ENCODE peak calls at places on chromosome 7, in seven cellular contexts. R is HepG2, J is SK-N-SH, O is GM12878, H is HCT116, Y is GM23338, V is Panc1. D is an unnamed sample.

GRCh38 chr7:111741811-111742240 is 179.5 kb upstream of the IMMP2L start:
- DNase-seq in H (peak), J (peak), R (peak), Y (peak), V (no peak), O (peak), D (no peak)

GRCh38 chr7:94289071-94289470 is 105.6 kb upstream of the COL1A2 start:
- DNase-seq in R (peak), Y (peak), V (peak), J (peak), H (peak), O (no peak), D (no peak)

GRCh38 chr7:116686812-116687419 is 14.9 kb downstream of the MET start:
- DNase-seq in H (no peak), J (no peak), O (no peak), R (peak), V (no peak), Y (no peak), D (no peak)

GRCh38 chr7:42745357-42746022 is 166.4 kb downstream of the C7orf25 start:
- DNase-seq in Y (peak), H (peak), O (no peak), R (peak), V (peak), J (peak), D (no peak)

GRCh38 chr7:151539055-151539714 is 19.5 kb upstream of the RHEB start:
- DNase-seq in V (no peak), R (no peak), Y (peak), H (no peak), J (peak), O (no peak), D (no peak)

GRCh38 chr7:127940365-127941160 is 90.7 kb downstream of the LRRC4 start:
- DNase-seq in O (no peak), J (no peak), Y (no peak), H (no peak), R (no peak), V (no peak), D (no peak)

GRCh38 chr7:132548489-132549078 is 27.7 kb downstream of the PLXNA4 start:
- DNase-seq in R (no peak), Y (no peak), V (no peak), O (no peak), J (no peak), H (no peak), D (no peak)

GRCh38 chr7:48158404-48158803 is 12.9 kb upstream of the ABCA13 start:
- DNase-seq in R (no peak), Y (no peak), H (no peak), J (no peak), V (no peak), O (no peak), D (no peak)

GRCh38 chr7:1952169-1952760 is 280.5 kb downstream of the MAD1L1 start:
- DNase-seq in J (no peak), H (no peak), R (no peak), V (no peak), O (no peak), Y (no peak), D (no peak)

GRCh38 chr7:4468320-4469102 is 213.6 kb upstream of the FOXK1 start:
- DNase-seq in Y (no peak), H (no peak), J (no peak), V (no peak), O (no peak), R (no peak), D (no peak)

GRCh38 chr7:64562246-64562620 is 638 bp downstream of the ZNF680 start:
- DNase-seq in J (no peak), R (no peak), O (no peak), Y (no peak), V (no peak), H (no peak), D (no peak)

GRCh38 chr7:96723622-96724021 is 14.0 kb upstream of the SEM1 start:
- DNase-seq in V (no peak), R (no peak), Y (peak), O (no peak), H (no peak), J (no peak), D (no peak)

GRCh38 chr7:47254081-47255006 is 327.6 kb downstream of the TNS3 start:
- DNase-seq in V (no peak), R (peak), O (no peak), H (no peak), J (peak), Y (peak), D (peak)

GRCh38 chr7:36400023-36400422 is 10.4 kb downstream of the ANLN start:
- DNase-seq in O (no peak), R (no peak), Y (no peak), J (no peak), V (no peak), H (no peak), D (no peak)

GRCh38 chr7:1413936-1414639 is 45.2 kb downstream of the MICALL2 start:
- DNase-seq in O (no peak), R (no peak), J (no peak), Y (no peak), V (no peak), H (no peak), D (no peak)

GRCh38 chr7:127810691-127811660 is 159.0 kb downstream of the SND1 start:
- DNase-seq in O (no peak), J (no peak), Y (no peak), H (no peak), R (no peak), V (no peak), D (no peak)

GRCh38 chr7:29285451-29285807 is 90.9 kb downstream of the CHN2 start:
- DNase-seq in Y (no peak), H (peak), V (no peak), O (peak), J (no peak), R (peak), D (peak)

GRCh38 chr7:131327049-131327625 is 539 bp upstream of the MKLN1 start:
- DNase-seq in O (no peak), V (peak), H (peak), J (peak), Y (peak), R (peak), D (peak)

GRCh38 chr7:122072924-122073599 is 71.0 kb downstream of the AASS start:
- DNase-seq in Y (no peak), H (no peak), R (no peak), V (no peak), J (no peak), O (no peak), D (no peak)

GRCh38 chr7:148701414-148701813 is 2.7 kb downstream of the CUL1 start:
- DNase-seq in O (no peak), V (no peak), H (no peak), J (no peak), R (no peak), Y (peak), D (no peak)

GRCh38 chr7:130960208-130960988 is 226.4 kb upstream of the KLF14 start:
- DNase-seq in Y (no peak), R (no peak), O (peak), H (peak), V (peak), J (no peak), D (peak)

GRCh38 chr7:69837387-69838068 is 239.3 kb downstream of the AUTS2 start:
- DNase-seq in Y (peak), H (no peak), R (no peak), O (no peak), J (no peak), V (no peak), D (no peak)

GRCh38 chr7:96837583-96837982 is 127.9 kb upstream of the SEM1 start:
- DNase-seq in R (no peak), O (peak), Y (no peak), J (no peak), H (no peak), V (no peak), D (peak)

GRCh38 chr7:117810642-117811512 is 62.4 kb downstream of the CTTNBP2 start:
- DNase-seq in J (no peak), H (no peak), Y (peak), V (no peak), R (no peak), O (no peak), D (no peak)

GRCh38 chr7:7102906-7103305 is 79.4 kb upstream of the C1GALT1 start:
- DNase-seq in V (no peak), H (no peak), Y (no peak), J (no peak), R (no peak), O (no peak), D (no peak)

GRCh38 chr7:3942778-3943177 is 641.7 kb downstream of the SDK1 start:
- DNase-seq in J (no peak), Y (no peak), V (no peak), O (no peak), H (no peak), R (no peak), D (no peak)

GRCh38 chr7:35599061-35599460 is 95.9 kb downstream of the HERPUD2 start:
- DNase-seq in H (no peak), J (no peak), Y (no peak), O (no peak), R (no peak), V (no peak), D (no peak)

GRCh38 chr7:158428842-158429753 is 158.5 kb downstream of the PTPRN2 start:
- DNase-seq in H (no peak), R (no peak), O (no peak), V (no peak), Y (no peak), J (peak), D (no peak)

GRCh38 chr7:79604841-79605240 is 151.4 kb upstream of the MAGI2 start:
- DNase-seq in V (no peak), R (no peak), O (no peak), Y (no peak), H (no peak), J (no peak), D (no peak)

GRCh38 chr7:98722402-98722801 is 105.3 kb downstream of the NPTX2 start:
- DNase-seq in Y (no peak), R (no peak), O (no peak), H (no peak), J (no peak), V (no peak), D (no peak)

GRCh38 chr7:141452911-141453310 is 98.3 kb upstream of the AGK start:
- DNase-seq in J (no peak), R (no peak), O (no peak), Y (no peak), V (no peak), H (no peak), D (no peak)

GRCh38 chr7:88254721-88255120 is 34.9 kb upstream of the SRI start:
- DNase-seq in R (peak), Y (no peak), J (no peak), O (no peak), H (peak), V (no peak), D (no peak)

GRCh38 chr7:121084748-121085336 is 96.3 kb downstream of the CPED1 start:
- DNase-seq in J (peak), O (no peak), V (no peak), R (peak), H (no peak), Y (no peak), D (no peak)

GRCh38 chr7:99189222-99189621 is 18.7 kb downstream of the KPNA7 start:
- DNase-seq in Y (no peak), R (no peak), J (no peak), O (no peak), V (no peak), H (no peak), D (no peak)

GRCh38 chr7:130388671-130389070 is 8.4 kb downstream of the CPA1 start:
- DNase-seq in V (no peak), R (no peak), Y (no peak), J (no peak), O (no peak), H (no peak), D (no peak)

GRCh38 chr7:96284240-96284639 is 37.7 kb downstream of the SLC25A13 start:
- DNase-seq in Y (no peak), O (no peak), H (no peak), V (no peak), R (no peak), J (no peak), D (no peak)

GRCh38 chr7:12389089-12389700 is 14.5 kb downstream of the VWDE start:
- DNase-seq in H (peak), J (peak), R (peak), O (no peak), Y (peak), V (peak), D (peak)

GRCh38 chr7:68730871-68731403 is 867.3 kb upstream of the AUTS2 start:
- DNase-seq in Y (no peak), J (no peak), R (peak), O (no peak), H (no peak), V (no peak), D (no peak)

GRCh38 chr7:111390000-111390399 is 172.3 kb downstream of the IMMP2L start:
- DNase-seq in J (no peak), O (no peak), Y (peak), H (no peak), V (no peak), R (no peak), D (no peak)

GRCh38 chr7:134622303-134622995 is 24.2 kb upstream of the BPGM start:
- DNase-seq in J (no peak), H (no peak), V (no peak), R (no peak), Y (peak), O (no peak), D (no peak)

DNA sequence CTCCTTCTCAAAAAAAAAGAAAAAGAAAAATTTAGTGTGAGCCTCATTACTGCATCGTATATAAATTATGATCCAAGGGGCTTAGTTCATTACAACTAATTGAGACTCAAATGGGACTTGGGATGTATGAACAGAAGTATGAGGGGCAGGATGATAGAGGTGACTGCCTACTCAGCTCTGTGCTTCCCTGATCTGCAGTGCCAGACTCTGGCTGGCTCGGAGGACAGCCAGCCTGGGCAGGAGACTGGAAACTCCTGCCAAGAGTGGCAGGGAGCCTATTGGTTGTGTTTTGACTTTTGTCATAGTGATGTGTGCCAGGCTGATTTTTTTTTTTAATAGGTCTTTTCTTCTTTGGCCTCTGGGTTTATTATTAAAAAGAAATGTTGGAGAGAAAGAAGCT is 73.8 kb upstream of the GTF2IRD1 start:
- DNase-seq in O (no peak), Y (no peak), R (no peak), J (peak), H (no peak), V (no peak), D (no peak)
- TF ChIP-seq POLR2AphosphoS5 in O (no peak), Y (no peak), R (no peak), J (no peak), H (no peak), V (no peak), D (no peak)

GRCh38 chr7:102122026-102122425 is 164.6 kb upstream of the SH2B2 start:
- DNase-seq in J (no peak), H (no peak), V (no peak), O (peak), R (no peak), Y (no peak), D (peak)
- TF ChIP-seq REST in J (no peak), H (no peak), V (no peak), O (no peak), R (no peak), Y (no peak), D (no peak)

DNA sequence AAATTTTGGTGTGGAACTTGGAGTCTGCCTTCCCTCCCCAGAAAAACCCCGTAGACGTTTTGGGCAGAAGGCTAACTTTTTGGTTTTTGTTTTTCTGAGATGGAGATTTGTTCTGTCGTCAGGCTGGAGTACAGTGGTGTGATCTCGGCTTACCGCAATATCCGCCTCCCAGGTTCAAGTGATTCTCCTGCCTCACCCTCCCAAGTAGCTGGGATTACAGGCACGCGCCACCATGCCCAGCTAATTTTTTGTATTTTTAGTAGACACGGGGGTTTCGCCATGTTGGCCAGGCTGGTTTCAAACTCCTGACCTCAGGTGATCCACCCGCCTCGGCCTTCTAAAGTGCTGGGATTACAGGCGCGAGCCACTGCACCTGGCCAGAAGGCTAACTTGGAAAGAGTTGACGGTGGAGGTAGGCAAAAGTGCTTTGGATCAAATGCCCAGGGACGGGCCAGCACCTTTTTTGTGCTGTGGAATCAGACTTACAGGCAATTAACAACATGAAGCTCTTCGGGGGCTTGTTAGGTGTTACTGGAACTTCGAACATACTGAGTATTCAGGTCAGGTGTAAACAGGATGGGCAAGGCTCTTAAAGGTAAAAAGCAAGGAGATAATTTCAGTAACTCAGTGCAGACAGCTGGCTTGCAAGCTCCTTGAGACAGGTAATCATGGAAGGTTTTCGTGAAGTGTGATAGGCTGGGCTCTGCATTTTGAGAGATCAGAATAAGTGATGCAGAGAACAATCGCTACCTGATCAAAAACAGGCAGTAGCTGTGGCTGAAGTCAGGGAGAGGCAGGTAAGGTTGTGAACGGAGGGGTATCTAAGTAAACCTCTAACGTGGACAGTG is 1.8 kb downstream of the PPP1R35 start:
- DNase-seq in R (no peak), O (no peak), J (no peak), H (no peak), V (no peak), Y (no peak), D (no peak)
- TF ChIP-seq POLR2AphosphoS5 in R (peak), O (no peak), J (no peak), H (no peak), V (no peak), Y (no peak), D (peak)

GRCh38 chr7:56087445-56087844 is 5.3 kb downstream of the PHKG1 start:
- DNase-seq in J (no peak), Y (no peak), R (no peak), O (no peak), H (no peak), V (no peak), D (no peak)

GRCh38 chr7:56097700-56098099 is 4.9 kb upstream of the PHKG1 start:
- DNase-seq in Y (no peak), J (no peak), R (no peak), H (no peak), O (no peak), V (no peak), D (no peak)

GRCh38 chr7:56091591-56091990 is 1.2 kb downstream of the PHKG1 start:
- DNase-seq in H (no peak), V (no peak), J (no peak), R (no peak), O (no peak), Y (no peak), D (no peak)

GRCh38 chr7:56092789-56093531 is at the start of gene PHKG1:
- DNase-seq in Y (peak), O (no peak), R (peak), V (no peak), H (no peak), J (peak), D (no peak)
- TF ChIP-seq REST in Y (no peak), O (no peak), R (no peak), V (no peak), H (no peak), J (no peak), D (no peak)

D was measured in HL-60.